ENCODE peak calls at places on chromosomes 1 and 21, in four cellular contexts. H is chondrocyte, L is WERI-Rb-1, U is colonic mucosa. Z is an unnamed sample.
A peak's percentile ranks its signal among the peaks of the same experiment; 100 is the strongest.

GRCh38 chr1:173255214-173255813 is 48.2 kb upstream of the TNFSF4 start:
- DNase-seq in L (peak; percentile 30), U (peak; percentile 34), H (no peak), Z (no peak)

GRCh38 chr1:2641381-2642130 is 8.7 kb upstream of the MMEL1 start:
- DNase-seq in U (no peak), H (no peak), L (no peak), Z (peak; percentile 23)

GRCh38 chr1:215819114-215819513 is 252.0 kb downstream of the KCTD3 start:
- DNase-seq in L (no peak), H (no peak), U (no peak), Z (no peak)

GRCh38 chr21:41752231-41752681 is 14.6 kb downstream of the RIPK4 start:
- DNase-seq in H (no peak), U (no peak), L (no peak), Z (no peak)

GRCh38 chr21:34113842-34114241 is 40.5 kb downstream of the MRPS6 start:
- DNase-seq in L (no peak), U (no peak), H (no peak), Z (no peak)

GRCh38 chr1:201259476-201260235 is 23.6 kb upstream of the PKP1 start:
- DNase-seq in L (peak; percentile 20), U (peak; percentile 53), H (no peak), Z (no peak)

GRCh38 chr1:157364612-157365011 is 187.7 kb downstream of the FCRL5 start:
- DNase-seq in U (no peak), L (no peak), H (no peak), Z (no peak)

GRCh38 chr21:38409907-38410306 is 88.4 kb downstream of the ERG start:
- DNase-seq in H (no peak), U (no peak), L (no peak), Z (no peak)

GRCh38 chr1:199101635-199102034 is 462.8 kb downstream of the PTPRC start:
- DNase-seq in U (no peak), L (no peak), H (no peak), Z (no peak)

GRCh38 chr1:6757719-6758435 is 27.4 kb upstream of the CAMTA1 start:
- DNase-seq in L (no peak), U (no peak), H (no peak), Z (no peak)

GRCh38 chr21:35191754-35192153 is 142.7 kb upstream of the RUNX1 start:
- DNase-seq in L (no peak), U (no peak), H (no peak), Z (no peak)

GRCh38 chr1:11720523-11720922 is 15.4 kb upstream of the AGTRAP start:
- DNase-seq in U (no peak), H (no peak), L (no peak), Z (no peak)

GRCh38 chr21:16709866-16710550 is 802.8 kb upstream of the CXADR start:
- DNase-seq in U (no peak), H (no peak), L (no peak), Z (no peak)

GRCh38 chr1:23081376-23081775 is 62.1 kb downstream of the KDM1A start:
- DNase-seq in H (no peak), U (no peak), L (no peak), Z (no peak)

GRCh38 chr21:32403201-32403701 is 9.3 kb upstream of the EVA1C start:
- DNase-seq in H (no peak), L (peak; percentile 71), U (peak; percentile 70), Z (peak; percentile 62)

GRCh38 chr1:17485280-17485679 is 45.8 kb upstream of the RCC2 start:
- DNase-seq in U (no peak), H (no peak), L (peak; percentile 39), Z (peak; percentile 33)
- TF ChIP-seq CTCF in U (no peak), H (peak; percentile 72), L (peak; percentile 73), Z (peak; percentile 61)

GRCh38 chr1:85394130-85394529 is 70.8 kb downstream of the DDAH1 start:
- DNase-seq in L (peak; percentile 58), U (no peak), H (no peak), Z (no peak)

GRCh38 chr1:85393490-85393889 is 71.5 kb downstream of the DDAH1 start:
- DNase-seq in U (no peak), H (no peak), L (no peak), Z (no peak)

GRCh38 chr1:85397490-85398044 is 67.4 kb downstream of the DDAH1 start:
- DNase-seq in U (no peak), H (no peak), L (peak; percentile 16), Z (no peak)

GRCh38 chr1:85396194-85396593 is 68.8 kb downstream of the DDAH1 start:
- DNase-seq in U (no peak), L (no peak), H (no peak), Z (no peak)

DNA sequence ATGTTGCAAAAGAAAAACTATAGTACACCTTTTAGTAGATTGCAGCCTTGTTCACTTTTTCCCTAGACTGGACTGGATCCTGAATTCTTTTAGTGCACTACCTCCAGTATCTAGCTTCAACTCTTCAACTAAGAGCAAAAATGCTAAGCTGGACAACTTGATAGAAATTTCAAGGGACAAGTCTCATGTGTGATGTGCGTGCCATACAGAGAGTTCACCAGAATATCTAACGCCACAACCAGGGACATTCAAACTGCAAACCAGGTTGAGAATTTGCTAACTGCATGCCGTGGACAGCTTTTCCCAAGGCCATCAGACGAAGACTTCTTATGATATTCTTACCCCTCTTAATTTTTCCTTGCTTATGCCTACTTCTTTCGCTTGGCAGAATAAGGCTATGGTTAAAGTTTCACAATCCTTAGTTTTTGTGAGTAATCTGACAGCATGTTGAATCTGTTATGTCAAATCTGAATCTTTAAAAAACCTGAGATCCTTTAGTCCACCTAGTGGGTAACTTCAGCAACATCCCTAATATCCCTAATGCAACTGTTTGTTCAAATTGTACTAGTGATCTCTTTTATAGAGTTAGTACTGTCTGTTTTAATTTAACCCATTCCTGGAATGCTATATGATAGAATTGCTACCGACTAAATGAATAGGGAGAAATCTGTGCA is 66.4 kb downstream of the DDAH1 start:
- DNase-seq in L (no peak), H (no peak), U (no peak), Z (no peak)
- TF ChIP-seq CTCF in L (no peak), H (peak; percentile 78), U (no peak), Z (peak; percentile 19)

GRCh38 chr21:25273945-25274344 is 333.3 kb downstream of the MRPL39 start:
- DNase-seq in L (no peak), U (no peak), H (no peak), Z (no peak)
- TF ChIP-seq CTCF in L (no peak), U (no peak), H (no peak), Z (no peak)

GRCh38 chr1:183956559-183957188 is 80.9 kb downstream of the COLGALT2 start:
- DNase-seq in U (no peak), L (no peak), H (no peak), Z (no peak)
- TF ChIP-seq CTCF in U (no peak), L (no peak), H (peak; percentile 55), Z (no peak)

GRCh38 chr1:207897188-207897587 is 13.7 kb downstream of the CD34 start:
- DNase-seq in L (no peak), U (no peak), H (no peak), Z (no peak)
- TF ChIP-seq CTCF in L (peak; percentile 41), U (no peak), H (peak; percentile 81), Z (peak; percentile 31)

GRCh38 chr1:33111965-33112364 is 31.0 kb downstream of the AZIN2 start:
- DNase-seq in H (no peak), U (no peak), L (no peak), Z (no peak)
- TF ChIP-seq CTCF in H (peak; percentile 83), U (no peak), L (peak; percentile 48), Z (no peak)

GRCh38 chr1:67193700-67194099 is 27.4 kb downstream of the IL23R start:
- DNase-seq in H (no peak), L (no peak), U (no peak), Z (no peak)
- TF ChIP-seq CTCF in H (no peak), L (no peak), U (no peak), Z (no peak)

DNA sequence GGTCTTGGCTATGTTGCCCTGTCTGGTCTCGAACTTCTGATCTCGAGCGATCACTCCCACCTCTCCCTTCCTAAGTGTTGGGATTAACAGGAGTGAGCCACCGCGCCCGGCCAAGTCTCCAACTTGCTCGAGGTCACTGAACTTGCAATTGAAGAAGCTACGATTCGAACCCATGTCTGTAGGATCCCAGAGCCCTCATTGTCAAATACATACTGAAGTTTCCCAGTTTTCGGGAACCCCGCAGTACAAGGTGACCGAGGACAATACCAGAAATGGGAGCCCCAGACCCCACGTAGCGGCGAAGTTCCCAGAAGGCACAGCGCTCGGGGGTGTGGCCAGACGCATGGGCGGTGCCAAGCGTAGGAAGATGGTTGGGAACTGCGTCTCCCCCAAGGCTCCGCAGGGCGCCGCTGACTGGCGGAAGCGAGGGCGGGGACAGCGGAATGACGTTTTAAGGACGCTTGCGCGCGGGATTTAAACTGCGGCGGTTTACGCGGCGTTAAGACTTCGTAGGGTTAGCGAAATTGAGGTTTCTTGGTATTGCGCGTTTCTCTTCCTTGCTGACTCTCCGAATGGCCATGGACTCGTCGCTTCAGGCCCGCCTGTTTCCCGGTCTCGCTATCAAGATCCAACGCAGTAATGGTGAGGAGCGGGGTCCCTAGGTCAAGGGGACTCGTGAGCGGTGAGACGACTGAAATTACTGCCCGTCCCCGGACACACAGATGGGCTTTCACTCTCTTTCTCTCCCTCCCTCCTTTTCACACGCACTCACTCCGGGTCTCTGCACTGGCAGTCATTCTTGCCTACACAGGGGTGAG is at the start of gene KIF2C:
- DNase-seq in L (peak; percentile 98), H (peak; percentile 98), U (peak; percentile 98), Z (peak; percentile 98)
- TF ChIP-seq CTCF in L (no peak), H (peak; percentile 13), U (no peak), Z (no peak)